ENCODE peak calls at places on chromosomes 16 and 17, in six cellular contexts. W is caudate nucleus, C is A549, M is iPS DF 6.9, U is ovary, Z is heart right ventricle. S is an unnamed sample.

GRCh38 chr17:3710951-3711383 is 12.7 kb upstream of the HASPIN start:
- DNase-seq in W (no peak), C (no peak), M (no peak), U (no peak), Z (no peak), S (no peak)

GRCh38 chr16:30114411-30114810 is 1.1 kb upstream of the GDPD3 start:
- DNase-seq in W (no peak), C (no peak), M (no peak), U (no peak), Z (no peak), S (no peak)

GRCh38 chr16:89821438-89822187 is 5.2 kb upstream of the FANCA start:
- DNase-seq in W (no peak), C (no peak), M (no peak), U (no peak), Z (no peak), S (no peak)

GRCh38 chr17:56994009-56994792 is 16.3 kb downstream of the SCPEP1 start:
- DNase-seq in W (no peak), C (no peak), M (no peak), U (no peak), Z (no peak), S (peak; percentile 5)

GRCh38 chr17:77852666-77853207 is 105.8 kb upstream of the TNRC6C start:
- DNase-seq in W (no peak), C (no peak), M (no peak), U (no peak), Z (peak; percentile 6), S (no peak)

GRCh38 chr17:77734371-77735050 is 224.0 kb upstream of the TNRC6C start:
- DNase-seq in W (peak; percentile 84), C (peak; percentile 44), M (no peak), U (peak; percentile 30), Z (peak; percentile 95), S (no peak)

GRCh38 chr17:56679767-56680422 is 86.4 kb downstream of the NOG start:
- DNase-seq in W (no peak), C (no peak), M (no peak), U (no peak), Z (no peak), S (peak; percentile 18)

GRCh38 chr17:31581022-31581483 is 189.6 kb downstream of the RAB11FIP4 start:
- DNase-seq in W (peak; percentile 37), C (no peak), M (no peak), U (peak; percentile 71), Z (peak; percentile 83), S (no peak)

GRCh38 chr17:82051776-82052637 is at the start of the genes GPS1 and RFNG:
- DNase-seq in W (peak; percentile 76), C (peak; percentile 85), M (no peak), U (peak; percentile 71), Z (peak; percentile 84), S (no peak)

GRCh38 chr17:21183468-21183867 is 30.5 kb downstream of the TMEM11 start:
- DNase-seq in W (no peak), C (no peak), M (no peak), U (no peak), Z (no peak), S (no peak)

GRCh38 chr17:40025991-40026815 is 11.0 kb downstream of the CSF3 start:
- DNase-seq in W (no peak), C (no peak), M (no peak), U (no peak), Z (no peak), S (no peak)

GRCh38 chr17:16215273-16215964 is at the start of gene NCOR1:
- DNase-seq in W (peak; percentile 89), C (peak; percentile 80), M (peak; percentile 72), U (peak; percentile 92), Z (peak; percentile 94), S (peak; percentile 73)

GRCh38 chr17:13721705-13722104 is 120.0 kb upstream of the HS3ST3A1 start:
- DNase-seq in W (no peak), C (no peak), M (no peak), U (no peak), Z (no peak), S (no peak)

GRCh38 chr16:50602531-50603205 is 54.5 kb downstream of the NKD1 start:
- DNase-seq in W (no peak), C (no peak), M (no peak), U (no peak), Z (no peak), S (peak; percentile 33)

GRCh38 chr17:72185571-72185970 is 64.8 kb downstream of the SOX9 start:
- DNase-seq in W (no peak), C (no peak), M (no peak), U (no peak), Z (peak; percentile 46), S (no peak)

GRCh38 chr17:4968916-4969550 is 1.4 kb upstream of the SPAG7 start:
- DNase-seq in W (peak; percentile 50), C (peak; percentile 26), M (no peak), U (peak; percentile 23), Z (no peak), S (peak; percentile 66)

GRCh38 chr17:49926886-49927285 is 42.1 kb upstream of the DLX4 start:
- DNase-seq in W (no peak), C (no peak), M (no peak), U (no peak), Z (peak; percentile 75), S (no peak)

GRCh38 chr17:38673714-38674012 is 1.1 kb downstream of the EPOP start:
- DNase-seq in W (no peak), C (peak; percentile 40), M (no peak), U (peak; percentile 36), Z (no peak), S (no peak)

GRCh38 chr17:17781591-17782424 is 55.0 kb downstream of the SREBF1 start:
- DNase-seq in W (peak; percentile 84), C (peak; percentile 43), M (no peak), U (peak; percentile 87), Z (peak; percentile 85), S (no peak)

GRCh38 chr16:13561276-13561675 is 358.7 kb upstream of the ERCC4 start:
- DNase-seq in W (peak; percentile 28), C (no peak), M (no peak), U (no peak), Z (no peak), S (no peak)

GRCh38 chr16:10950393-10950792 is 6.0 kb downstream of the CLEC16A start:
- DNase-seq in W (no peak), C (no peak), M (no peak), U (no peak), Z (no peak), S (no peak)

GRCh38 chr17:80982426-80982974 is 9.1 kb upstream of the CHMP6 start:
- DNase-seq in W (no peak), C (no peak), M (no peak), U (no peak), Z (no peak), S (no peak)

GRCh38 chr17:80981929-80982425 is 9.7 kb upstream of the CHMP6 start:
- DNase-seq in W (no peak), C (no peak), M (no peak), U (no peak), Z (peak; percentile 9), S (no peak)

GRCh38 chr17:80984749-80985148 is 6.9 kb upstream of the CHMP6 start:
- DNase-seq in W (no peak), C (no peak), M (peak; percentile 58), U (peak; percentile 7), Z (no peak), S (no peak)

GRCh38 chr17:80981062-80981902 is 10.4 kb upstream of the CHMP6 start:
- DNase-seq in W (no peak), C (no peak), M (no peak), U (no peak), Z (peak; percentile 24), S (no peak)

GRCh38 chr17:80983545-80983944 is 8.1 kb upstream of the CHMP6 start:
- DNase-seq in W (no peak), C (no peak), M (no peak), U (no peak), Z (no peak), S (no peak)
- H3K27ac ChIP-seq in W (no peak overlapping the region), C (no peak overlapping the region), M (no peak overlapping the region), U (no peak overlapping the region), Z (no peak overlapping the region), S (no peak overlapping the region)

GRCh38 chr16:69593756-69594155 is 28.0 kb downstream of the NFAT5 start:
- DNase-seq in W (no peak), C (no peak), M (no peak), U (no peak), Z (no peak), S (no peak)

GRCh38 chr16:69595127-69596036 is 29.6 kb downstream of the NFAT5 start:
- DNase-seq in W (no peak), C (peak; percentile 28), M (no peak), U (no peak), Z (no peak), S (peak; percentile 12)

GRCh38 chr16:69598045-69598444 is 32.3 kb downstream of the NFAT5 start:
- DNase-seq in W (no peak), C (no peak), M (no peak), U (no peak), Z (no peak), S (no peak)

GRCh38 chr16:69599731-69600130 is 34.0 kb downstream of the NFAT5 start:
- DNase-seq in W (no peak), C (no peak), M (no peak), U (no peak), Z (no peak), S (no peak)

DNA sequence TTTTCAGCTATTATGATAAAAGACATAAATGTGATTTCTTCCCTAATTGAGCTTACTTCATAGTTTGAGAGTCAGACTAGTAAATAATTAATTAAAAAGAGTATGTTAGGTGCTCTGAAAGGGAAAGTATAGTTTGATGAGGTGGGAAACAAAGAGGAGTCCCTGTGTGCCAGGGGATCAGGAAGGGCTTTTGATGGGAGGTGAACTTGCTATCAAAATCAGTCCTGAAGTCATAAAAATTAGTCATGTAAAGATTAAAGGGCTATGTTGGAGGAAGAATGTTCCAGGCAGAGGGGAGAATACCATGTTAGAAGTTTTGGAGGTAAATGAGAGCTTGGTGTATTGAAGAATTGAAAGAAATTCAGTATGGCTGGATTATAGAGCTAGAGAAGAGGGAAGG is 31.0 kb downstream of the NFAT5 start:
- DNase-seq in W (no peak), C (no peak), M (no peak), U (no peak), Z (no peak), S (no peak)
- H3K27ac ChIP-seq in W (no peak overlapping the region), C (no peak overlapping the region), M (no peak overlapping the region), U (no peak overlapping the region), Z (no peak overlapping the region), S (peak overlapping the region; percentile 86)

GRCh38 chr17:6753006-6753445 is 2.8 kb upstream of the XAF1 start:
- DNase-seq in W (peak; percentile 13), C (no peak), M (no peak), U (peak; percentile 68), Z (peak; percentile 65), S (no peak)

GRCh38 chr17:6752068-6752909 is 3.6 kb upstream of the XAF1 start:
- DNase-seq in W (no peak), C (no peak), M (no peak), U (peak; percentile 65), Z (peak; percentile 32), S (peak; percentile 68)

GRCh38 chr17:6755281-6755680 is 565 bp upstream of the XAF1 start:
- DNase-seq in W (no peak), C (no peak), M (no peak), U (peak; percentile 74), Z (peak; percentile 68), S (no peak)

GRCh38 chr17:6755731-6756184 is at the start of gene XAF1:
- DNase-seq in W (peak; percentile 14), C (no peak), M (no peak), U (peak; percentile 32), Z (peak; percentile 32), S (no peak)

GRCh38 chr17:6753565-6753964 is 2.3 kb upstream of the XAF1 start:
- DNase-seq in W (no peak), C (no peak), M (no peak), U (no peak), Z (no peak), S (no peak)
- H3K27ac ChIP-seq in W (peak overlapping the region; percentile 83), C (no peak overlapping the region), M (no peak overlapping the region), U (peak overlapping the region; percentile 14), Z (peak overlapping the region; percentile 84), S (peak overlapping the region; percentile 93)

GRCh38 chr16:88473666-88474534 is 20.8 kb downstream of the ZFPM1 start:
- DNase-seq in W (no peak), C (no peak), M (no peak), U (peak; percentile 59), Z (peak; percentile 78), S (no peak)
- H3K27ac ChIP-seq in W (no peak overlapping the region), C (no peak overlapping the region), M (no peak overlapping the region), U (no peak overlapping the region), Z (no peak overlapping the region), S (no peak overlapping the region)